ENCODE peak calls at places on chromosomes 7 and 10, in eight cellular contexts. One of them, this sample, is unnamed.

GRCh38 chr7:99623091-99623693 is 6.4 kb downstream of the ZSCAN25 start:
- DNase-seq in adrenal gland: no peak
- DNase-seq in foreskin fibroblast: no peak
- DNase-seq in WTC11: no peak
- DNase-seq in left ventricle myocardium inferior: no peak
- DNase-seq in PC-3: no peak
- DNase-seq in thoracic aorta: no peak
- DNase-seq in astrocyte: peak
- DNase-seq in this sample: no peak

GRCh38 chr10:43305881-43306280 is 39.0 kb upstream of the RASGEF1A start:
- DNase-seq in thoracic aorta: no peak
- DNase-seq in adrenal gland: no peak
- DNase-seq in PC-3: no peak
- DNase-seq in foreskin fibroblast: no peak
- DNase-seq in WTC11: no peak
- DNase-seq in astrocyte: no peak
- DNase-seq in left ventricle myocardium inferior: no peak
- DNase-seq in this sample: no peak

GRCh38 chr10:77666821-77667220 is 29.2 kb upstream of the KCNMA1 start:
- DNase-seq in PC-3: peak
- DNase-seq in adrenal gland: no peak
- DNase-seq in foreskin fibroblast: no peak
- DNase-seq in left ventricle myocardium inferior: no peak
- DNase-seq in astrocyte: peak
- DNase-seq in thoracic aorta: no peak
- DNase-seq in WTC11: no peak
- DNase-seq in this sample: no peak

GRCh38 chr10:122199070-122199469 is 72.0 kb upstream of the BTBD16 start:
- DNase-seq in WTC11: no peak
- DNase-seq in thoracic aorta: no peak
- DNase-seq in adrenal gland: no peak
- DNase-seq in left ventricle myocardium inferior: peak
- DNase-seq in PC-3: no peak
- DNase-seq in astrocyte: no peak
- DNase-seq in foreskin fibroblast: no peak
- DNase-seq in this sample: no peak

GRCh38 chr10:84854439-84854838 is 526.0 kb downstream of the CCSER2 start:
- DNase-seq in astrocyte: no peak
- DNase-seq in PC-3: no peak
- DNase-seq in WTC11: no peak
- DNase-seq in foreskin fibroblast: no peak
- DNase-seq in left ventricle myocardium inferior: no peak
- DNase-seq in thoracic aorta: no peak
- DNase-seq in adrenal gland: no peak
- DNase-seq in this sample: no peak

GRCh38 chr7:121076350-121077164 is 88.0 kb downstream of the CPED1 start:
- DNase-seq in astrocyte: peak
- DNase-seq in WTC11: no peak
- DNase-seq in foreskin fibroblast: peak
- DNase-seq in PC-3: peak
- DNase-seq in thoracic aorta: no peak
- DNase-seq in left ventricle myocardium inferior: no peak
- DNase-seq in adrenal gland: no peak
- DNase-seq in this sample: no peak

GRCh38 chr10:50594012-50594411 is 29.7 kb downstream of the SGMS1 start:
- DNase-seq in PC-3: peak
- DNase-seq in foreskin fibroblast: peak
- DNase-seq in thoracic aorta: no peak
- DNase-seq in left ventricle myocardium inferior: no peak
- DNase-seq in adrenal gland: peak
- DNase-seq in astrocyte: peak
- DNase-seq in WTC11: no peak
- DNase-seq in this sample: no peak

GRCh38 chr7:97016392-97017196 is 8.0 kb downstream of the DLX5 start:
- DNase-seq in adrenal gland: no peak
- DNase-seq in PC-3: peak
- DNase-seq in foreskin fibroblast: no peak
- DNase-seq in WTC11: peak
- DNase-seq in thoracic aorta: no peak
- DNase-seq in left ventricle myocardium inferior: no peak
- DNase-seq in astrocyte: no peak
- DNase-seq in this sample: peak

GRCh38 chr7:55623617-55624016 is 51.3 kb upstream of the VOPP1 start:
- DNase-seq in astrocyte: no peak
- DNase-seq in thoracic aorta: no peak
- DNase-seq in PC-3: no peak
- DNase-seq in foreskin fibroblast: no peak
- DNase-seq in WTC11: no peak
- DNase-seq in left ventricle myocardium inferior: no peak
- DNase-seq in adrenal gland: no peak
- DNase-seq in this sample: no peak

GRCh38 chr7:141550694-141551079 is 523 bp upstream of the AGK start:
- DNase-seq in PC-3: no peak
- DNase-seq in thoracic aorta: no peak
- DNase-seq in foreskin fibroblast: no peak
- DNase-seq in WTC11: peak
- DNase-seq in adrenal gland: peak
- DNase-seq in left ventricle myocardium inferior: peak
- DNase-seq in astrocyte: no peak
- DNase-seq in this sample: peak

GRCh38 chr7:23072916-23073315 is 32.7 kb upstream of the KLHL7 start:
- DNase-seq in adrenal gland: no peak
- DNase-seq in foreskin fibroblast: no peak
- DNase-seq in PC-3: no peak
- DNase-seq in left ventricle myocardium inferior: no peak
- DNase-seq in WTC11: no peak
- DNase-seq in thoracic aorta: no peak
- DNase-seq in astrocyte: no peak
- DNase-seq in this sample: peak

GRCh38 chr7:114857605-114858004 is 64.3 kb upstream of the MDFIC start:
- DNase-seq in adrenal gland: no peak
- DNase-seq in left ventricle myocardium inferior: no peak
- DNase-seq in PC-3: no peak
- DNase-seq in WTC11: no peak
- DNase-seq in foreskin fibroblast: no peak
- DNase-seq in thoracic aorta: no peak
- DNase-seq in astrocyte: no peak
- DNase-seq in this sample: no peak

GRCh38 chr10:80471715-80472233 is 17.7 kb downstream of the TSPAN14 start:
- DNase-seq in PC-3: no peak
- DNase-seq in foreskin fibroblast: no peak
- DNase-seq in astrocyte: no peak
- DNase-seq in thoracic aorta: no peak
- DNase-seq in left ventricle myocardium inferior: no peak
- DNase-seq in WTC11: no peak
- DNase-seq in adrenal gland: no peak
- DNase-seq in this sample: no peak

GRCh38 chr10:100637785-100638184 is 102.0 kb downstream of the HIF1AN start:
- DNase-seq in thoracic aorta: no peak
- DNase-seq in astrocyte: no peak
- DNase-seq in adrenal gland: no peak
- DNase-seq in PC-3: peak
- DNase-seq in left ventricle myocardium inferior: no peak
- DNase-seq in foreskin fibroblast: no peak
- DNase-seq in WTC11: peak
- DNase-seq in this sample: peak
- TF ChIP-seq CTCF in thoracic aorta: no peak
- TF ChIP-seq CTCF in astrocyte: peak
- TF ChIP-seq CTCF in adrenal gland: peak
- TF ChIP-seq CTCF in PC-3: peak
- TF ChIP-seq CTCF in left ventricle myocardium inferior: no peak
- TF ChIP-seq CTCF in foreskin fibroblast: peak
- TF ChIP-seq CTCF in WTC11: peak
- TF ChIP-seq CTCF in this sample: peak

GRCh38 chr7:19709249-19709578 is 377 bp upstream of the POLR1F start:
- DNase-seq in PC-3: no peak
- DNase-seq in thoracic aorta: no peak
- DNase-seq in left ventricle myocardium inferior: no peak
- DNase-seq in foreskin fibroblast: no peak
- DNase-seq in astrocyte: no peak
- DNase-seq in WTC11: no peak
- DNase-seq in adrenal gland: no peak
- DNase-seq in this sample: no peak
- TF ChIP-seq CTCF in PC-3: no peak
- TF ChIP-seq CTCF in thoracic aorta: no peak
- TF ChIP-seq CTCF in left ventricle myocardium inferior: peak
- TF ChIP-seq CTCF in foreskin fibroblast: no peak
- TF ChIP-seq CTCF in astrocyte: no peak
- TF ChIP-seq CTCF in WTC11: no peak
- TF ChIP-seq CTCF in adrenal gland: no peak
- TF ChIP-seq CTCF in this sample: no peak

DNA sequence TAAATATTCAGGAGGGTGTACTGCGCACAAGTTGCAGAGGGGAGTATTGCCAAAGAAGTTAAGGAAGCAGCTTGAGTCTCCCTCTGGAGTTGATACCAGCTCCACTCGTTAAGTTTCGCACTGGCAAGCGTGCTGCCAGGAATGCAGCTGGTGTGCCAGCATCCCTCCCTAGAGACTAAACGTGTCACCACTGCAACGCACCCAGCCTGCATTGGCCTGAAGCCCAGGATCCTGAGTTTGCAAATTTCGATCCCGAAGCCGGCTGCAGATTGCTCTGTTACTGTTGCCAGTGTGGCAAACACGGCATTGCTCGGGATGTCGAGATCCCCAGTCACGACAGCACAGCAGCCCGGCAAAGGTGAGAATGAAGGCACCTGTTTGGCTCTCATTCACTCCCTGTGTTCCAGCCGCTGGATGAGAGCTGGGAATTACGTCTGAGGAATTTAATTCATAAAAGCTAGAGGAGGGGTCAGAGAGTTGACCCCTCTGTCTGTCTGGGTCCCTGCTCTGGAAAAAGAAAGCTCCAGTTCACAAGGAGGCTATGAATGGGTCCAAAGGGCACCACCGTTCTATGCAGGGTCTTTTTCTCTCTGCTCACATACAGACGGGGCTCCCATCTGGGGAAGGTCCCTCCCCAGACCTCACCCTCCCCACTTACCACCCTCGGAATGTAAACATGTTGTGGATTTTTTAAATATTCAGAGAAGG is 61.0 kb downstream of the NRP1 start:
- DNase-seq in adrenal gland: peak
- DNase-seq in WTC11: peak
- DNase-seq in left ventricle myocardium inferior: peak
- DNase-seq in astrocyte: peak
- DNase-seq in foreskin fibroblast: peak
- DNase-seq in thoracic aorta: peak
- DNase-seq in PC-3: peak
- DNase-seq in this sample: no peak
- TF ChIP-seq CTCF in adrenal gland: no peak
- TF ChIP-seq CTCF in WTC11: no peak
- TF ChIP-seq CTCF in left ventricle myocardium inferior: peak
- TF ChIP-seq CTCF in astrocyte: no peak
- TF ChIP-seq CTCF in foreskin fibroblast: no peak
- TF ChIP-seq CTCF in thoracic aorta: no peak
- TF ChIP-seq CTCF in PC-3: no peak
- TF ChIP-seq CTCF in this sample: no peak

GRCh38 chr7:130142654-130143333 is 62.4 kb downstream of the TMEM209 start:
- DNase-seq in WTC11: no peak
- DNase-seq in PC-3: no peak
- DNase-seq in adrenal gland: no peak
- DNase-seq in foreskin fibroblast: no peak
- DNase-seq in thoracic aorta: no peak
- DNase-seq in astrocyte: no peak
- DNase-seq in left ventricle myocardium inferior: no peak
- DNase-seq in this sample: no peak

GRCh38 chr7:130143334-130143732 is 61.9 kb downstream of the TMEM209 start:
- DNase-seq in astrocyte: no peak
- DNase-seq in foreskin fibroblast: no peak
- DNase-seq in PC-3: no peak
- DNase-seq in WTC11: no peak
- DNase-seq in left ventricle myocardium inferior: no peak
- DNase-seq in thoracic aorta: no peak
- DNase-seq in adrenal gland: no peak
- DNase-seq in this sample: no peak

GRCh38 chr7:130144632-130145171 is 60.5 kb downstream of the TMEM209 start:
- DNase-seq in PC-3: peak
- DNase-seq in left ventricle myocardium inferior: no peak
- DNase-seq in adrenal gland: no peak
- DNase-seq in thoracic aorta: no peak
- DNase-seq in foreskin fibroblast: peak
- DNase-seq in astrocyte: peak
- DNase-seq in WTC11: no peak
- DNase-seq in this sample: no peak

GRCh38 chr7:130145424-130146106 is 59.6 kb downstream of the TMEM209 start:
- DNase-seq in thoracic aorta: no peak
- DNase-seq in adrenal gland: no peak
- DNase-seq in foreskin fibroblast: no peak
- DNase-seq in left ventricle myocardium inferior: no peak
- DNase-seq in PC-3: no peak
- DNase-seq in WTC11: no peak
- DNase-seq in astrocyte: no peak
- DNase-seq in this sample: no peak

GRCh38 chr7:130143986-130144618 is 61.1 kb downstream of the TMEM209 start:
- DNase-seq in thoracic aorta: no peak
- DNase-seq in foreskin fibroblast: no peak
- DNase-seq in adrenal gland: no peak
- DNase-seq in astrocyte: no peak
- DNase-seq in left ventricle myocardium inferior: no peak
- DNase-seq in PC-3: no peak
- DNase-seq in WTC11: no peak
- DNase-seq in this sample: no peak
- TF ChIP-seq CTCF in thoracic aorta: no peak
- TF ChIP-seq CTCF in foreskin fibroblast: no peak
- TF ChIP-seq CTCF in adrenal gland: no peak
- TF ChIP-seq CTCF in astrocyte: no peak
- TF ChIP-seq CTCF in left ventricle myocardium inferior: no peak
- TF ChIP-seq CTCF in PC-3: no peak
- TF ChIP-seq CTCF in WTC11: no peak
- TF ChIP-seq CTCF in this sample: no peak

GRCh38 chr10:61857746-61858145 is 43.8 kb upstream of the ARID5B start:
- DNase-seq in PC-3: no peak
- DNase-seq in adrenal gland: no peak
- DNase-seq in astrocyte: no peak
- DNase-seq in left ventricle myocardium inferior: no peak
- DNase-seq in foreskin fibroblast: no peak
- DNase-seq in WTC11: no peak
- DNase-seq in thoracic aorta: no peak
- DNase-seq in this sample: no peak
- TF ChIP-seq CTCF in PC-3: no peak
- TF ChIP-seq CTCF in adrenal gland: no peak
- TF ChIP-seq CTCF in astrocyte: no peak
- TF ChIP-seq CTCF in left ventricle myocardium inferior: no peak
- TF ChIP-seq CTCF in foreskin fibroblast: no peak
- TF ChIP-seq CTCF in WTC11: no peak
- TF ChIP-seq CTCF in thoracic aorta: no peak
- TF ChIP-seq CTCF in this sample: no peak

This sample was measured in nephron progenitor cell.